ENCODE peak calls at places on chromosomes 1 and 21, in five cellular contexts. One of them, this sample, is unnamed.

GRCh38 chr21:35697321-35697808 is 363.0 kb downstream of the SETD4 start:
- DNase-seq in AG09319: no peak
- DNase-seq in CD4-positive, alpha-beta T cell: no peak
- DNase-seq in suprapubic skin: peak
- DNase-seq in heart right ventricle: peak
- DNase-seq in this sample: no peak

GRCh38 chr1:6484826-6485139 is 6.7 kb downstream of the PLEKHG5 start:
- DNase-seq in AG09319: no peak
- DNase-seq in CD4-positive, alpha-beta T cell: no peak
- DNase-seq in suprapubic skin: no peak
- DNase-seq in heart right ventricle: no peak
- DNase-seq in this sample: no peak

GRCh38 chr1:27102707-27103468 is 52.0 kb downstream of the SLC9A1 start:
- DNase-seq in AG09319: no peak
- DNase-seq in CD4-positive, alpha-beta T cell: peak
- DNase-seq in suprapubic skin: peak
- DNase-seq in heart right ventricle: peak
- DNase-seq in this sample: peak

GRCh38 chr1:52056937-52057231 is 789 bp downstream of the BTF3L4 start:
- DNase-seq in AG09319: no peak
- DNase-seq in CD4-positive, alpha-beta T cell: no peak
- DNase-seq in suprapubic skin: no peak
- DNase-seq in heart right ventricle: no peak
- DNase-seq in this sample: no peak

GRCh38 chr1:32920833-32921232 is 19.6 kb upstream of the TMEM54 start:
- DNase-seq in AG09319: no peak
- DNase-seq in CD4-positive, alpha-beta T cell: no peak
- DNase-seq in suprapubic skin: no peak
- DNase-seq in heart right ventricle: peak
- DNase-seq in this sample: no peak

GRCh38 chr1:20994176-20994575 is 182.5 kb downstream of the EIF4G3 start:
- DNase-seq in AG09319: no peak
- DNase-seq in CD4-positive, alpha-beta T cell: no peak
- DNase-seq in suprapubic skin: no peak
- DNase-seq in heart right ventricle: no peak
- DNase-seq in this sample: no peak

GRCh38 chr1:233304489-233305102 is 9.1 kb upstream of the PCNX2 start:
- DNase-seq in AG09319: no peak
- DNase-seq in CD4-positive, alpha-beta T cell: no peak
- DNase-seq in suprapubic skin: no peak
- DNase-seq in heart right ventricle: no peak
- DNase-seq in this sample: no peak

GRCh38 chr1:228420968-228421826 is 4.5 kb upstream of the TRIM17 start:
- DNase-seq in AG09319: no peak
- DNase-seq in CD4-positive, alpha-beta T cell: no peak
- DNase-seq in suprapubic skin: no peak
- DNase-seq in heart right ventricle: no peak
- DNase-seq in this sample: no peak

GRCh38 chr1:185567006-185567405 is 167.2 kb upstream of the HMCN1 start:
- DNase-seq in AG09319: no peak
- DNase-seq in CD4-positive, alpha-beta T cell: no peak
- DNase-seq in suprapubic skin: no peak
- DNase-seq in heart right ventricle: no peak
- DNase-seq in this sample: no peak

GRCh38 chr1:243917863-243918565 is 68.0 kb upstream of the AKT3 start:
- DNase-seq in AG09319: no peak
- DNase-seq in CD4-positive, alpha-beta T cell: no peak
- DNase-seq in suprapubic skin: no peak
- DNase-seq in heart right ventricle: no peak
- DNase-seq in this sample: no peak

GRCh38 chr21:46122241-46122671 is 24.3 kb downstream of the COL6A2 start:
- DNase-seq in AG09319: no peak
- DNase-seq in CD4-positive, alpha-beta T cell: no peak
- DNase-seq in suprapubic skin: peak
- DNase-seq in heart right ventricle: no peak
- DNase-seq in this sample: no peak

GRCh38 chr1:184636156-184636448 is 118.6 kb downstream of the EDEM3 start:
- DNase-seq in AG09319: no peak
- DNase-seq in CD4-positive, alpha-beta T cell: no peak
- DNase-seq in suprapubic skin: no peak
- DNase-seq in heart right ventricle: peak
- DNase-seq in this sample: no peak

GRCh38 chr1:180482425-180483275 is 19.7 kb downstream of the ACBD6 start:
- DNase-seq in AG09319: peak
- DNase-seq in CD4-positive, alpha-beta T cell: no peak
- DNase-seq in suprapubic skin: no peak
- DNase-seq in heart right ventricle: no peak
- DNase-seq in this sample: peak

GRCh38 chr1:47378147-47378546 is 37.9 kb upstream of the FOXE3 start:
- DNase-seq in AG09319: no peak
- DNase-seq in CD4-positive, alpha-beta T cell: no peak
- DNase-seq in suprapubic skin: no peak
- DNase-seq in heart right ventricle: no peak
- DNase-seq in this sample: no peak

GRCh38 chr1:234609528-234610042 is 393 bp downstream of the IRF2BP2 start:
- DNase-seq in AG09319: no peak
- DNase-seq in CD4-positive, alpha-beta T cell: no peak
- DNase-seq in suprapubic skin: no peak
- DNase-seq in heart right ventricle: peak
- DNase-seq in this sample: peak

GRCh38 chr1:107804134-107804533 is 160.8 kb downstream of the VAV3 start:
- DNase-seq in AG09319: no peak
- DNase-seq in CD4-positive, alpha-beta T cell: no peak
- DNase-seq in suprapubic skin: no peak
- DNase-seq in heart right ventricle: no peak
- DNase-seq in this sample: no peak

GRCh38 chr1:80656011-80656627 is 1144.6 kb upstream of the ADGRL2 start:
- DNase-seq in AG09319: no peak
- DNase-seq in CD4-positive, alpha-beta T cell: no peak
- DNase-seq in suprapubic skin: no peak
- DNase-seq in heart right ventricle: no peak
- DNase-seq in this sample: peak

GRCh38 chr1:183473286-183473536 is 912 bp downstream of the SMG7 start:
- DNase-seq in AG09319: no peak
- DNase-seq in CD4-positive, alpha-beta T cell: no peak
- DNase-seq in suprapubic skin: no peak
- DNase-seq in heart right ventricle: no peak
- DNase-seq in this sample: no peak

GRCh38 chr1:211559222-211560010 is 19.5 kb downstream of the SLC30A1 start:
- DNase-seq in AG09319: no peak
- DNase-seq in CD4-positive, alpha-beta T cell: no peak
- DNase-seq in suprapubic skin: no peak
- DNase-seq in heart right ventricle: no peak
- DNase-seq in this sample: no peak

GRCh38 chr1:108703939-108704338 is 8.8 kb upstream of the FNDC7 start:
- DNase-seq in AG09319: no peak
- DNase-seq in CD4-positive, alpha-beta T cell: no peak
- DNase-seq in suprapubic skin: no peak
- DNase-seq in heart right ventricle: no peak
- DNase-seq in this sample: no peak

GRCh38 chr1:24641646-24642151 is 1.4 kb upstream of the SRRM1 start:
- DNase-seq in AG09319: no peak
- DNase-seq in CD4-positive, alpha-beta T cell: peak
- DNase-seq in suprapubic skin: peak
- DNase-seq in heart right ventricle: peak
- DNase-seq in this sample: peak

GRCh38 chr1:17573518-17574041 is 34.1 kb downstream of the ARHGEF10L start:
- DNase-seq in AG09319: no peak
- DNase-seq in CD4-positive, alpha-beta T cell: no peak
- DNase-seq in suprapubic skin: no peak
- DNase-seq in heart right ventricle: no peak
- DNase-seq in this sample: no peak

GRCh38 chr1:111471012-111471411 is 2.8 kb upstream of the C1orf162 start:
- DNase-seq in AG09319: no peak
- DNase-seq in CD4-positive, alpha-beta T cell: peak
- DNase-seq in suprapubic skin: no peak
- DNase-seq in heart right ventricle: no peak
- DNase-seq in this sample: no peak

GRCh38 chr1:111467805-111468716 is 5.7 kb upstream of the C1orf162 start:
- DNase-seq in AG09319: no peak
- DNase-seq in CD4-positive, alpha-beta T cell: no peak
- DNase-seq in suprapubic skin: no peak
- DNase-seq in heart right ventricle: no peak
- DNase-seq in this sample: no peak

GRCh38 chr1:111466480-111466879 is 7.3 kb upstream of the C1orf162 start:
- DNase-seq in AG09319: no peak
- DNase-seq in CD4-positive, alpha-beta T cell: no peak
- DNase-seq in suprapubic skin: no peak
- DNase-seq in heart right ventricle: no peak
- DNase-seq in this sample: no peak

GRCh38 chr1:111469539-111469938 is 4.2 kb upstream of the C1orf162 start:
- DNase-seq in AG09319: no peak
- DNase-seq in CD4-positive, alpha-beta T cell: no peak
- DNase-seq in suprapubic skin: no peak
- DNase-seq in heart right ventricle: no peak
- DNase-seq in this sample: no peak

GRCh38 chr1:111468717-111469100 is 5.1 kb upstream of the C1orf162 start:
- DNase-seq in AG09319: no peak
- DNase-seq in CD4-positive, alpha-beta T cell: no peak
- DNase-seq in suprapubic skin: no peak
- DNase-seq in heart right ventricle: no peak
- DNase-seq in this sample: no peak
- TF ChIP-seq CTCF in AG09319: no peak
- TF ChIP-seq CTCF in CD4-positive, alpha-beta T cell: no peak
- TF ChIP-seq CTCF in suprapubic skin: no peak
- TF ChIP-seq CTCF in heart right ventricle: no peak
- TF ChIP-seq CTCF in this sample: no peak

GRCh38 chr21:33892853-33893252 is 22.8 kb downstream of the ATP5PO start:
- DNase-seq in AG09319: no peak
- DNase-seq in CD4-positive, alpha-beta T cell: no peak
- DNase-seq in suprapubic skin: no peak
- DNase-seq in heart right ventricle: no peak
- DNase-seq in this sample: no peak
- TF ChIP-seq CTCF in AG09319: no peak
- TF ChIP-seq CTCF in CD4-positive, alpha-beta T cell: no peak
- TF ChIP-seq CTCF in suprapubic skin: no peak
- TF ChIP-seq CTCF in heart right ventricle: no peak
- TF ChIP-seq CTCF in this sample: no peak

DNA sequence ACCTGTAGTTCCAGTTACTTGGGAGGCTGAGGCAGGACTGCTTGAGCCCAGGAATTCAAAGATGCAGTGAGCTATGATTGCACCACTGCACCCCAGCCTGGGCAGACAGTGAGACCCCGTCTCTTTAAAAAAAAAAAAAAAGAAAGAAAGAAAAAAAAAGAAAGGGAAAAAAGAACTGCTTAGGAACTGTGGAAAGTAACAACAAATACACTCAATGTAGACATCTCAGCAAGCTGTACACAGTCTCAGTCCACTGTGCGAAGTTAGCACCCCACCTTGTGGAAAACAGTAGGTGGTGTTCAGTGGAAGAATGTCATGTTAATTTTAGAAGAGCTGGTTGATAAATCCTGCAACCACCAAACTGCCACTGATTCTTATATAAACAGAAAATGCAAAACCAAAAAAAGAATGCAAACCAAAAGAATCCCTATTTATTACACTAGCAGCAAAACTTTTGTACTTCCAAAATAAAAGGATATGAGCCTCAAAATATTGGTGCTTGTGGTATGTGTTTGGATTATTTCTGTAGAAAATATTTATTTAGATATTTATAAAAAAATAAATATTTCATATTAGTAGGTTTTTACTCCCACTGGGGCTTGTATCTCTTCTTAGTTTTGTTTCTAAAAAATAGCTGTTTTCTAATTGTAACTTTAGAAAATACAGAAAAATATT is 31.1 kb downstream of the ALG14 start:
- DNase-seq in AG09319: peak
- DNase-seq in CD4-positive, alpha-beta T cell: no peak
- DNase-seq in suprapubic skin: no peak
- DNase-seq in heart right ventricle: no peak
- DNase-seq in this sample: peak
- TF ChIP-seq CTCF in AG09319: peak
- TF ChIP-seq CTCF in CD4-positive, alpha-beta T cell: no peak
- TF ChIP-seq CTCF in suprapubic skin: peak
- TF ChIP-seq CTCF in heart right ventricle: peak
- TF ChIP-seq CTCF in this sample: peak

GRCh38 chr21:44444286-44444931 is 10.9 kb upstream of the LRRC3 start:
- DNase-seq in AG09319: no peak
- DNase-seq in CD4-positive, alpha-beta T cell: no peak
- DNase-seq in suprapubic skin: peak
- DNase-seq in heart right ventricle: peak
- DNase-seq in this sample: peak
- TF ChIP-seq CTCF in AG09319: no peak
- TF ChIP-seq CTCF in CD4-positive, alpha-beta T cell: no peak
- TF ChIP-seq CTCF in suprapubic skin: no peak
- TF ChIP-seq CTCF in heart right ventricle: no peak
- TF ChIP-seq CTCF in this sample: peak

DNA sequence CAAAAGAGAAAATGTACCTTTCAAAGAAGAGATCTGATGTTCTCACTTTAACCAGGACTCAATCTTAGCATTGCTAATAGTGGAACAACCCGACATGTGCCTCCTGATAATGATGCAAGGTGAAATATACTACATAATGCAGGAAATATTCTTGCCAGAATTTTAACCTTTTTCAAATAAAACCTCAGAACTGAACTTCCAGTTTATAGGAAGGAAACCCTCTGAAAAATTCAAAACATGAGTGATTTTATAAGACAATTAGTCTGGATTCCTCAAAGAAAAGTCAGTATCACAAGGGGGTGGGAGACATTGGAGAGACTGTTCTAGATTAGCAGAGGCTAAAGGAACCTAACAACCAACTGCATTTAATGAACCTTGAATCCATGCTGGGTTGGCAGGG is 18.1 kb downstream of the AHCYL1 start:
- DNase-seq in AG09319: no peak
- DNase-seq in CD4-positive, alpha-beta T cell: no peak
- DNase-seq in suprapubic skin: no peak
- DNase-seq in heart right ventricle: no peak
- DNase-seq in this sample: no peak
- TF ChIP-seq CTCF in AG09319: no peak
- TF ChIP-seq CTCF in CD4-positive, alpha-beta T cell: no peak
- TF ChIP-seq CTCF in suprapubic skin: no peak
- TF ChIP-seq CTCF in heart right ventricle: no peak
- TF ChIP-seq CTCF in this sample: no peak

GRCh38 chr1:165679282-165680036 is 18.9 kb downstream of the ALDH9A1 start:
- DNase-seq in AG09319: no peak
- DNase-seq in CD4-positive, alpha-beta T cell: no peak
- DNase-seq in suprapubic skin: no peak
- DNase-seq in heart right ventricle: no peak
- DNase-seq in this sample: no peak
- TF ChIP-seq CTCF in AG09319: no peak
- TF ChIP-seq CTCF in CD4-positive, alpha-beta T cell: no peak
- TF ChIP-seq CTCF in suprapubic skin: no peak
- TF ChIP-seq CTCF in heart right ventricle: no peak
- TF ChIP-seq CTCF in this sample: no peak

This sample was measured in endothelial cell.